ENCODE peak calls at places on chromosomes 7 and 10, in four cellular contexts. A, L, W and E are unnamed samples.

GRCh38 chr10:78211476-78212110 is 177.9 kb downstream of the RPS24 start:
- DNase-seq in A (peak), L (peak), W (peak), E (peak)

GRCh38 chr7:157274991-157275427 is 61.8 kb upstream of the DNAJB6 start:
- DNase-seq in A (no peak), L (no peak), W (no peak), E (no peak)

GRCh38 chr10:116538461-116538860 is 7.3 kb upstream of the PNLIP start:
- DNase-seq in A (peak), L (peak), W (no peak), E (no peak)

GRCh38 chr10:58414270-58415041 is 29.2 kb downstream of the TFAM start:
- DNase-seq in A (no peak), L (peak), W (peak), E (peak)

GRCh38 chr10:21926949-21927348 is 76.6 kb downstream of the DNAJC1 start:
- DNase-seq in A (no peak), L (peak), W (peak), E (no peak)

GRCh38 chr10:127044191-127044590 is 139.0 kb downstream of the DOCK1 start:
- DNase-seq in A (no peak), L (no peak), W (no peak), E (no peak)

GRCh38 chr7:428387-428786 is 91.3 kb downstream of the PDGFA start:
- DNase-seq in A (no peak), L (no peak), W (no peak), E (no peak)

GRCh38 chr7:155166673-155167370 is 96.7 kb downstream of the HTR5A start:
- DNase-seq in A (peak), L (no peak), W (peak), E (no peak)

GRCh38 chr10:12703813-12704212 is 297.7 kb downstream of the CCDC3 start:
- DNase-seq in A (no peak), L (no peak), W (no peak), E (no peak)

GRCh38 chr10:35910234-35910633 is 268.1 kb upstream of the FZD8 start:
- DNase-seq in A (no peak), L (no peak), W (no peak), E (no peak)

GRCh38 chr7:128395748-128396147 is 14.0 kb downstream of the IMPDH1 start:
- DNase-seq in A (no peak), L (no peak), W (peak), E (no peak)

GRCh38 chr7:128392446-128393327 is 17.1 kb downstream of the IMPDH1 start:
- DNase-seq in A (no peak), L (no peak), W (no peak), E (no peak)

GRCh38 chr7:128391805-128392204 is 18.0 kb downstream of the IMPDH1 start:
- DNase-seq in A (no peak), L (no peak), W (no peak), E (peak)

GRCh38 chr7:128394904-128395496 is 14.8 kb downstream of the IMPDH1 start:
- DNase-seq in A (no peak), L (no peak), W (no peak), E (no peak)

GRCh38 chr7:128393526-128394330 is 16.1 kb downstream of the IMPDH1 start:
- DNase-seq in A (no peak), L (no peak), W (no peak), E (no peak)
- TF ChIP-seq ELF1 in A (no peak), L (no peak), W (no peak), E (no peak)

DNA sequence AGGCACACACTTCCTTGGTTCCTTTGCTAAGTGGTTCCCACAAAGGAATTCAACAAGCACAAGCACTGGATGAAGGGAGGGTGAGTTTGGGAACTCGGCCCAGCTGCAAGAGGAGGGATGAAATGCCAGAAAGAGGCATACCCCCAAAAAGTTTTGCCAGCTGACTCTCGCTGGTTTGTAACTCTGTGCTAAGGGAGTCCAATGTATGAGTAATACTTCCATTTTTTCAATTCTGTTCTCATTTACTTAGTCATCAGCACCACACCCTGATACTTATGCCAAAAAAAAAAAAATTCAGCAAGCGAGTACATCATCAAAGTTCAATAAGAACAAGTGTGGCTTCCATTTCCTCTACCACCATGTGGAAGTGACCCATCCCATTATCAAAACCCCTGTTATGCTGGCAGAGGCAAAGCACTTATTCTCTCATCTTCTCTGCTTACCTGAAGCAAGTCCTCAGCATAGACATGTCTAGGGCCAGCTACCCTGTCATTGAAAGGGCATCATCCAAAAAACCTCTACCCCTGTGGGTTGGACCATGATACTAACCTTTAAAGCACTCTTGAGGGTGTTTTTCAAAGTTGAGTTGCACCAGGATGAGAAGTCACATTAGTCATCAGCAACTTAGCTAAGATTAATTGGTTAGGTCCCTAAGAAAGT is 6.9 kb upstream of the HYCC1 start:
- DNase-seq in A (peak), L (no peak), W (no peak), E (no peak)
- TF ChIP-seq ELF1 in A (no peak), L (no peak), W (no peak), E (no peak)

GRCh38 chr10:110803830-110804338 is 67.8 kb upstream of the PDCD4 start:
- DNase-seq in A (no peak), L (peak), W (peak), E (peak)

GRCh38 chr10:110802551-110803238 is 69.0 kb upstream of the PDCD4 start:
- DNase-seq in A (no peak), L (peak), W (no peak), E (no peak)

GRCh38 chr10:110803239-110803593 is 68.5 kb upstream of the PDCD4 start:
- DNase-seq in A (no peak), L (no peak), W (no peak), E (no peak)

GRCh38 chr10:110806335-110806734 is 65.4 kb upstream of the PDCD4 start:
- DNase-seq in A (no peak), L (no peak), W (no peak), E (no peak)

GRCh38 chr10:110805292-110805691 is 66.4 kb upstream of the PDCD4 start:
- DNase-seq in A (no peak), L (no peak), W (no peak), E (no peak)
- TF ChIP-seq ELF1 in A (no peak), L (no peak), W (no peak), E (no peak)

GRCh38 chr7:11540271-11540761 is 291.7 kb downstream of the THSD7A start:
- DNase-seq in A (peak), L (no peak), W (no peak), E (peak)

GRCh38 chr7:11541330-11541729 is 290.7 kb downstream of the THSD7A start:
- DNase-seq in A (no peak), L (no peak), W (no peak), E (no peak)

GRCh38 chr7:11538751-11539299 is 293.2 kb downstream of the THSD7A start:
- DNase-seq in A (no peak), L (no peak), W (no peak), E (peak)

DNA sequence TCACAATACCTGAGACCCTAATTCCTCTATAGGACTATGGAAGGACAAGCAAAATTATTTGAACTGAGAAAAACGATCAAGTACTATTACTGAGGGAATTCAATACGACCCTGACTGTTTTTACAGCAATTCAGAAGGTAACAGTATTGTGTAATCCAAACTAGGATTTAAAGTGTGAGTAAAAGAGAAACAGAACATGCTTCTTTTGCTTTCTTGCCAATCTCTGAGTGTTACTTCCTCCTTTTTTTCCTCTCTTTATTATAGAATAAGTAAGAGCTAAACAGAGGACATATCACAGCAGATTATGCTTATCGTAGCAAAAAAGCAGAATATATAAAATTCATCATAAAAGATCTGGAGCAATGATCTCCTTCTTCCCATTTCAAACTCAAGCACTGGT is 292.1 kb downstream of the THSD7A start:
- DNase-seq in A (no peak), L (no peak), W (no peak), E (no peak)
- TF ChIP-seq ELF1 in A (no peak), L (no peak), W (no peak), E (no peak)

GRCh38 chr10:86353506-86354485 is 12.8 kb downstream of the GRID1 start:
- DNase-seq in A (no peak), L (no peak), W (no peak), E (no peak)
- TF ChIP-seq ELF1 in A (no peak), L (no peak), W (no peak), E (no peak)

DNA sequence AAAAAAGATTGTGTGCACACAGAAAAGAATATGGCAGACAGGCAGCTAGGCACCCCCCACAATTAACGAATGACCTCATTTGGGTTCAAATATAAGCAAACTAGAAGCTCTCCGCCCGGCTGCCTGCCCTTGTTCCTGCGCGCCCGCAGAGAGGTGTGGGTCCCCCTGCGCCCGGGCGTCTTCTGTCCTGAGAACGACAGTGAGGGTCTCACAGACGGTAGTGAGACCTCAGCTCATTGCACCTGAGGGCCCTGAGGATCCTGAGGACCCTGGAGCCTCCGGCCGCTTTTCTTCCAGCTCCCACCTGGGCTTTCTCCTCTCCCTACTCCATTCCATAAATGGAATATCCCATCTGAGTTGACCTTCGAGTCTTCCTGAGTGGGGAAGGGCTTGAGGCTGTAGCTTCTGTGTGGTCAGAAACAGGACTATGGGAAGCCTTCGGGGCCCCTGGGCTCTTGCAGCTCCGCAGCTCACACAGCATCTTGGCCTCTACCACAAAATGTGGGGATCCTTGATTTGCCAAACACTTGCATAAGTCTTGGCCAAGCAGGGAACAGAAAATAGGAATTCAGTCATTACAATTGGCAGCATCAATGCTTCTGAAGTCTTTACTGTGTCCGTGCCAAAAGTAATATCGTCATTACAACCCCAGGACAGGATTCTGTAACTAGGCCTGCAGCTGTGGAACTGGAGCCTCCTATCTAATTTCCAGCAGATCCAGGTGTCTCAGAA is 43.8 kb downstream of the JAKMIP3 start:
- DNase-seq in A (no peak), L (no peak), W (no peak), E (no peak)
- TF ChIP-seq ELF1 in A (no peak), L (no peak), W (no peak), E (no peak)

GRCh38 chr10:19935106-19935505 is 118.9 kb downstream of the PLXDC2 start:
- DNase-seq in A (no peak), L (no peak), W (no peak), E (no peak)
- TF ChIP-seq ELF1 in A (no peak), L (no peak), W (no peak), E (no peak)

GRCh38 chr7:151873402-151873965 is 3.4 kb downstream of the PRKAG2 start:
- DNase-seq in A (no peak), L (no peak), W (no peak), E (no peak)
- TF ChIP-seq ELF1 in A (no peak), L (no peak), W (no peak), E (no peak)

GRCh38 chr10:75166623-75166972 is 44.0 kb upstream of the VDAC2 start:
- DNase-seq in A (no peak), L (no peak), W (no peak), E (no peak)

GRCh38 chr10:75168275-75168674 is 42.3 kb upstream of the VDAC2 start:
- DNase-seq in A (no peak), L (peak), W (no peak), E (no peak)

GRCh38 chr10:75170215-75170614 is 40.4 kb upstream of the VDAC2 start:
- DNase-seq in A (no peak), L (no peak), W (no peak), E (no peak)

DNA sequence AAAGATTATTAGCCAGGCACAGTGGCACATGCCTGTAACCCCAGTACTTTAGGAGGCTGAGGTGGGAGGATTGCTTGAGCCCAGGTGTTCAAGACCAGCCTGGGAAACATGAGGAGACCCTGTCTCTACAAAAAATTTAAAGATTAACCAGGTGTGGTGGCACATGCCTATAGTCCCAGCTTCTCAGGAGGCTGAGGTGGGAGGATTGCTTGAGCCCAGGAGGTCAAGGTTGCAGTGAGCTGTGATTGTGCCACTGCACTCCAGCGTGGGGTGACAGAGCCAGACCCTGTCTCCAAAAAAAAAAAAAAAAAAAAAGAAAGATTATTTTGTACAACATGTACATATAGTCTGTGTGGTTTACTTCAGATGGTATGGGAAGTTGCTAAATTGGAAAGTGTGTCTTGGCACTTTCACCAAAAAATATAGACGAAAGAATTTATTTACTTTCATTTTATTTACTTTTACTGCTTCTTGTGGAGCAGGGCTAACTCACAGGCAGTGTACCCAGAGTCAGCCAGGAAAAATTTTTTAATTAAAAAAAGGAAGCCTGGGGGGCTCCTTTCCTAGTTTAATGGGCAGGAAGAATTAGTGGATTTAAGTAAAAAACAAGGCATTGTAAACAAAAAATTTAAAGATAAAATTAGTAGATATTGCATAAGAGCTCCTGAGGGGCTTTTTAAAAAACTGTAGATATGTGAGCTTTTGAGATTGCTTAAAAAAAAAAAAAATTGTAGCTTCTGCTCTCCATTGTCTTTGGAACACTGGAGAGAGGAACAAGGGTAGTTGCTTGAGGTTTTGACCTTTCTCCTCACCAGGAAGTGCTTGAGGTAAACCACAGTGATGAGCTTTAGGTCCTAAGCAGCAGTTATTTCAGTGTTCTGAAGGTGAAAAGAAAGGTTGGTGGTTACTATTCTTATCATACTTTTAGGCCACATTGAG is 44.6 kb upstream of the VDAC2 start:
- DNase-seq in A (no peak), L (no peak), W (no peak), E (peak)
- TF ChIP-seq ELF1 in A (no peak), L (no peak), W (peak), E (no peak)